ENCODE peak calls at places on chromosomes 6 and 20, in four cellular contexts. K, S, L and G are unnamed samples.

GRCh38 chr6:25670208-25670607 is 18.2 kb downstream of the SCGN start:
- DNase-seq in K (no peak), S (no peak), L (no peak), G (no peak)

GRCh38 chr20:62458256-62459251 is 17.2 kb downstream of the GATA5 start:
- DNase-seq in K (no peak), S (no peak), L (no peak), G (no peak)

GRCh38 chr20:41167481-41168253 is 30.3 kb downstream of the PLCG1 start:
- DNase-seq in K (peak), S (no peak), L (no peak), G (no peak)

GRCh38 chr6:10528170-10528981 is 7.2 kb downstream of the GCNT2 start:
- DNase-seq in K (no peak), S (peak), L (no peak), G (no peak)

GRCh38 chr6:158570681-158570962 is 10.7 kb downstream of the TMEM181 start:
- DNase-seq in K (no peak), S (no peak), L (no peak), G (no peak)

GRCh38 chr20:57498425-57499400 is 26.2 kb downstream of the CTCFL start:
- DNase-seq in K (no peak), S (peak), L (no peak), G (peak)

GRCh38 chr6:5214570-5215052 is 46.1 kb downstream of the LYRM4 start:
- DNase-seq in K (peak), S (peak), L (no peak), G (no peak)

GRCh38 chr6:137637161-137637560 is 143.0 kb upstream of the OLIG3 start:
- DNase-seq in K (no peak), S (peak), L (no peak), G (no peak)

GRCh38 chr6:40195751-40196518 is 261.7 kb upstream of the MOCS1 start:
- DNase-seq in K (no peak), S (no peak), L (no peak), G (peak)

GRCh38 chr6:53492860-53493634 is 51.9 kb downstream of the GCLC start:
- DNase-seq in K (no peak), S (peak), L (no peak), G (peak)

GRCh38 chr6:1436334-1437306 is 47.2 kb downstream of the FOXF2 start:
- DNase-seq in K (no peak), S (peak), L (peak), G (no peak)

GRCh38 chr6:169424149-169424804 is 170.6 kb upstream of the THBS2 start:
- DNase-seq in K (peak), S (no peak), L (no peak), G (no peak)

GRCh38 chr6:57207141-57207540 is 15.0 kb downstream of the RAB23 start:
- DNase-seq in K (no peak), S (peak), L (no peak), G (no peak)

GRCh38 chr20:3788685-3789155 is 2.2 kb upstream of the CENPB start:
- DNase-seq in K (no peak), S (no peak), L (no peak), G (no peak)

GRCh38 chr20:34415079-34415478 is 52.0 kb downstream of the ITCH start:
- DNase-seq in K (no peak), S (no peak), L (no peak), G (no peak)

GRCh38 chr6:64224819-64225218 is 589.2 kb downstream of the PHF3 start:
- DNase-seq in K (no peak), S (peak), L (no peak), G (no peak)

GRCh38 chr6:128062882-128063603 is 162.2 kb upstream of the THEMIS start:
- DNase-seq in K (no peak), S (no peak), L (no peak), G (no peak)

GRCh38 chr6:14844411-14844810 is 401.5 kb upstream of the JARID2 start:
- DNase-seq in K (no peak), S (no peak), L (no peak), G (no peak)

GRCh38 chr20:4513720-4514119 is 208.0 kb upstream of the PRND start:
- DNase-seq in K (no peak), S (peak), L (no peak), G (no peak)

GRCh38 chr6:132084811-132085509 is 133.8 kb upstream of the CCN2 start:
- DNase-seq in K (no peak), S (no peak), L (no peak), G (no peak)

GRCh38 chr20:50054626-50055511 is 58.1 kb downstream of the UBE2V1 start:
- DNase-seq in K (peak), S (no peak), L (no peak), G (no peak)

GRCh38 chr6:13776602-13777001 is 37.8 kb downstream of the MCUR1 start:
- DNase-seq in K (no peak), S (no peak), L (no peak), G (no peak)

GRCh38 chr6:157962601-157963084 is 19.0 kb upstream of the SYNJ2 start:
- DNase-seq in K (no peak), S (peak), L (no peak), G (no peak)

GRCh38 chr6:159480471-159480870 is 212.6 kb downstream of the SOD2 start:
- DNase-seq in K (no peak), S (no peak), L (no peak), G (no peak)

GRCh38 chr6:2857580-2858337 is 16.1 kb upstream of the SERPINB1 start:
- DNase-seq in K (peak), S (peak), L (no peak), G (no peak)

GRCh38 chr20:362271-363254 is 15.7 kb downstream of the NRSN2 start:
- DNase-seq in K (peak), S (peak), L (no peak), G (peak)

GRCh38 chr6:64411226-64411625 is 775.6 kb downstream of the PHF3 start:
- DNase-seq in K (no peak), S (no peak), L (no peak), G (no peak)